ENCODE peak calls at places on chromosomes 1 and 21, in four cellular contexts. X is ovary, B is transverse colon, H is A549. A is an unnamed sample.

GRCh38 chr1:238223067-238223640 is 332.4 kb upstream of the ZP4 start:
- DNase-seq in X (no peak), B (no peak), H (no peak), A (no peak)

GRCh38 chr1:28171246-28171645 is 5.2 kb downstream of the PTAFR start:
- DNase-seq in X (no peak), B (no peak), H (no peak), A (no peak)

GRCh38 chr1:160432371-160432786 is 32.0 kb downstream of the VANGL2 start:
- DNase-seq in X (no peak), B (no peak), H (no peak), A (peak)

GRCh38 chr1:172720325-172720724 is 61.4 kb downstream of the FASLG start:
- DNase-seq in X (no peak), B (no peak), H (no peak), A (no peak)

GRCh38 chr1:225343618-225344017 is 84.2 kb downstream of the LBR start:
- DNase-seq in X (no peak), B (no peak), H (peak), A (no peak)

GRCh38 chr21:31658053-31658452 is 1.4 kb upstream of the SOD1 start:
- DNase-seq in X (peak), B (peak), H (no peak), A (no peak)

GRCh38 chr1:21237386-21238088 is 52.7 kb downstream of the ECE1 start:
- DNase-seq in X (no peak), B (no peak), H (no peak), A (no peak)

GRCh38 chr1:108961198-108961597 is 2.1 kb downstream of the CLCC1 start:
- DNase-seq in X (no peak), B (no peak), H (no peak), A (no peak)

GRCh38 chr1:109570414-109570813 is 22.0 kb downstream of the GNAI3 start:
- DNase-seq in X (no peak), B (no peak), H (no peak), A (no peak)

GRCh38 chr1:15406911-15407559 is 2.7 kb upstream of the EFHD2 start:
- DNase-seq in X (peak), B (no peak), H (no peak), A (no peak)

GRCh38 chr1:1187938-1188337 is 14.3 kb downstream of the TTLL10 start:
- DNase-seq in X (no peak), B (no peak), H (no peak), A (no peak)

DNA sequence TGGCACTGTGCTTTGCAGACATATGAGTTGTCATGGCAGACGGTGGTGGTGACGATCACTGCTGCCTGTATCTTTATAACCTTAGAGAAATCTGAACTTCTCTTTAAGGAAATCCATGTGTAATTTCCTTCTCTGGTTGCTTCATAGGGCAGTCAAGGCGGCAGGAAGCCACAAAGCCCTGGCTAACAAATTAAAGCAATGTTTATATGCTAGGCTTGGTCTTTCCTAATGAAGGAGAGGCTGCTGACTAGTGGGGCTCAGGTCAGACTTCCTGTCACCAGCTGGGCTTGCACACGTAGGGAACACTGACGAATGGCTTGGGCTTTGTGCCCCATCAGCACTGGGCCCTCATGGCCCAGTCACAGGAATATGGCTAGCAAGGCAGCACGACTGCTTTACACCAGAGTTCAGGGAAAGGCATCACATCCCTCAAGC is 30.2 kb upstream of the AHCTF1 start:
- DNase-seq in X (no peak), B (peak), H (no peak), A (no peak)
- TF ChIP-seq EP300 in X (no peak), B (no peak), H (no peak), A (no peak)

GRCh38 chr1:92708368-92708950 is 76.4 kb downstream of the EVI5 start:
- DNase-seq in X (no peak), B (no peak), H (no peak), A (no peak)
- TF ChIP-seq EP300 in X (no peak), B (no peak), H (no peak), A (no peak)

DNA sequence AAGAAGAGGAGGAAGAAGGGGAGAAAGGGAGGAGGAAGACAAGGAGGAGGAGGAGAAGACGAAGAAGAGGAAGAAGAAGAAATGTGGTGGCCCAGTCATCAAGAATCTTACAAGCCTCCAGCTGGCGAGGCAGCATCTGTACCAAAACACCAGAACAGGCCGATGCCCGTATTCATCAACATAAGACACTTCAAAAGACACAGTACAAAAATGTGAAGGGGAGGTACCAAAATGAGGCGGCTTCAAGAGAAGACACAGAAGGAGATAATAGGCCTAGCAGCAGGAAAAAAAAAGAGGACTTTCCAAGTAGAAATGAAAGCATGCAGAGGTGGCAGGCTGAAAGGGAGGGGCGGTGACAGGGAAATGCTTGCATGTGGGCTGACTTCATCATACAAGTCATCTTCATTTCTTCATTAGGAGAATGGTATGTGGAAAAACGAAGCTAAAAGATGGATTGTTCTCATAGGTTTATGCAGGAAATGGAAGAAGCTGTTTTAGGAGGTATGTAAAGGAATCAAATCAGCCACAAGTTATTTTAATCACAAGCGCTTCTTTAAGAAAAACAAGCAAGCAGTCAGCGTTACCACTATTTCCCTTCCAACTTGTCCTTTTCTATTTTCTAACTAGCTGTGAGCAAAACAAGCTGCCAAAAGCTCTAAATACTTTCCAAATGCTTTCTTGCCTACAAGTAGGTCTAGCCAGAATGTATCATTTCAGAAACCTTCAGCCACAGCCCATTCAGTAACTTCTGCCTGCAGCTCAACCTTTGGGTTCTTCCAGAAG is 192.3 kb downstream of the SLC45A1 start:
- DNase-seq in X (peak), B (peak), H (no peak), A (no peak)
- TF ChIP-seq EP300 in X (no peak), B (no peak), H (no peak), A (no peak)

GRCh38 chr21:38858429-38859205 is 52.9 kb downstream of the ETS2 start:
- DNase-seq in X (no peak), B (no peak), H (no peak), A (peak)

GRCh38 chr21:38853421-38853919 is 47.7 kb downstream of the ETS2 start:
- DNase-seq in X (no peak), B (no peak), H (peak), A (peak)

GRCh38 chr21:38861006-38861405 is 55.3 kb downstream of the ETS2 start:
- DNase-seq in X (no peak), B (no peak), H (no peak), A (peak)

GRCh38 chr21:38859852-38860251 is 54.1 kb downstream of the ETS2 start:
- DNase-seq in X (no peak), B (no peak), H (no peak), A (peak)

GRCh38 chr21:38857152-38857825 is 51.6 kb downstream of the ETS2 start:
- DNase-seq in X (no peak), B (no peak), H (no peak), A (peak)
- TF ChIP-seq EP300 in X (no peak), B (no peak), H (no peak), A (no peak)

DNA sequence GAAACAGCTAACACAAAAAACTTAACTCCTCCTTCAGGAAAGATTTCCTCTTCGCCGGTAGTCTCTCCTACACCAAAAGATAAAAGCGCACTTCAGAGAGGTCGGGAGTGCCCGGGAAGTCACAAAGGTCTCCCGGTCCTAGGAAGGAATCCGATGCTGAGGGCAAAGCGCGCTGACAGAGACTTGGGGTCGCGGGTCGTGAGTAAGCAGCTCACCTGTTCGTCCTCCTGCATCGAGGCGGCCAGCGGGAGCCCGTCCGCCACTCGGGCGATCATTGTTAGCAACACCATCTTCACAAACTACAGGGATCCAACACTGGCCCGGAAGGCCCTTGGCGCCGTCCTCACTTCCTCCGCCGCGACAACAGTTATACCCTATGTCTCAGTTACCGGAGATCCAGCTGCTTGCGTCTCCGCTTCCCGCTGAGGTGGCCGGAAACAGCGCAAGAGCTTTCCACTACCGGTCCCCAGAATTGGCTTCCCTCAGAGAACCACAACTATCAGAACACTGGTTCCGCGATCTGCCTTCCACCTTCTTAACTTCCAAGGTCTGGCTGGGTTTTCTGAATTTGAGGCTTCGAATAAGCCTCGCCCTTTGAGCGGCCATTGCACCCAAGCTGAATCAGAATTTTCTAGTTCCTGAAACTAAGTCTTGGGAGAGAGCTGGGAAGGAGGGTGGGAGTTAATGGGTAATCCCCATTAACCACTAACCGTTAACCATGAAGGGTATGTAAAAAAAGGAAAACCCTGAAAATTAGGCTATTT is at the start of gene SEC22B:
- DNase-seq in X (peak), B (peak), H (peak), A (peak)
- TF ChIP-seq EP300 in X (no peak), B (no peak), H (no peak), A (no peak)

GRCh38 chr1:227757781-227758180 is 22.5 kb downstream of the SNAP47 start:
- DNase-seq in X (no peak), B (no peak), H (no peak), A (no peak)
- TF ChIP-seq EP300 in X (no peak), B (no peak), H (no peak), A (no peak)

GRCh38 chr21:35108887-35109286 is 59.8 kb upstream of the RUNX1 start:
- DNase-seq in X (no peak), B (no peak), H (no peak), A (no peak)

GRCh38 chr21:35107520-35107919 is 58.4 kb upstream of the RUNX1 start:
- DNase-seq in X (no peak), B (no peak), H (no peak), A (no peak)

GRCh38 chr21:35102488-35103407 is 53.6 kb upstream of the RUNX1 start:
- DNase-seq in X (no peak), B (peak), H (no peak), A (no peak)

GRCh38 chr21:35111531-35111930 is 62.4 kb upstream of the RUNX1 start:
- DNase-seq in X (no peak), B (no peak), H (no peak), A (no peak)

GRCh38 chr21:35106246-35106835 is 57.2 kb upstream of the RUNX1 start:
- DNase-seq in X (no peak), B (no peak), H (no peak), A (no peak)
- TF ChIP-seq EP300 in X (no peak), B (no peak), H (no peak), A (no peak)

GRCh38 chr21:44880762-44881585 is 7.5 kb upstream of the PTTG1IP start:
- DNase-seq in X (no peak), B (no peak), H (no peak), A (no peak)

GRCh38 chr21:44876849-44877575 is 3.5 kb upstream of the PTTG1IP start:
- DNase-seq in X (no peak), B (no peak), H (no peak), A (no peak)

GRCh38 chr21:44875341-44875740 is 1.9 kb upstream of the PTTG1IP start:
- DNase-seq in X (no peak), B (no peak), H (peak), A (no peak)

GRCh38 chr21:44881586-44881939 is 8.1 kb upstream of the PTTG1IP start:
- DNase-seq in X (no peak), B (no peak), H (no peak), A (no peak)

DNA sequence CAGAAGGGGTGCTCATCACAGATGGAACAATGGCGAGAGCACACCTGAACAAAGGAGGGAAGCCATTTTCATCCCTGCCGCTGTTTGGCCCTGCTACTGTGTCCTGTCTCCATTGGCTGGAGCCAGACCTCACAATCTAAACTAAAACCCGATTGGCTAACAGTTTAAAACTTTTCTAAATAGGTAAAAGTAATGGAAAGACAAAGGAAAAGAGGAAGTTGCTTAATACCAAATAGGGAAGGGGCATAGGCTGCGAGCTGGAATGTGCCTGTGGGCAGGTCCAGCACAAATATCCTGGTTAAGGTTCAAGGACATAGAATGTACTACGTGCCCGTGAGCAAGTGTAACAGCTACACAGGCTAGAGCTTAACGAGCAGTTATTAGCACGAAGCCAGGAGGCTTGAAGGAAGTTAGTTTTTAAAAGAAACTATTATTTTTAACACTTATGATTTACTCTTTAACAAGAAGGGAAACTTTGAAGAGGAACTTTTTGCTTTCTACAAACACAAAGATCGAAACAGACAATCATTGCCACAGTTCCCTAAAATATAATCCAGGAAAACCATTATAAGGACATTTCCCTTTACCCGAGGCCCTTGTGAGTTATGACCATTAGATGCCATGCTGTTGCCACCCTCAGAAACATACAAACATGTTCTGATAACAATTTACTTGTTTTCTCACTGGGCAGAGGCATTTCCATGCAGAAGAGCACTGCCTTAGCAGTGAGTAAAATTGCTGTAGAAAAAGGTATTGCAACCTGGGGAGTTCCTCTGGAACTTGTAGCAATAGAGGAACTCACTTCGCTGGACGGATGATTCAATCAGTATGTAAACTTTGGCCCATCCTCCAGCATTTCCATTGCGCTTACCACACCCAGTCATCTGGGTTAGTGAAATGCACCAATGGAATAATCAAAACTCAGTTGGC is 4.8 kb upstream of the PTTG1IP start:
- DNase-seq in X (no peak), B (peak), H (peak), A (no peak)
- TF ChIP-seq EP300 in X (no peak), B (no peak), H (no peak), A (no peak)

DNA sequence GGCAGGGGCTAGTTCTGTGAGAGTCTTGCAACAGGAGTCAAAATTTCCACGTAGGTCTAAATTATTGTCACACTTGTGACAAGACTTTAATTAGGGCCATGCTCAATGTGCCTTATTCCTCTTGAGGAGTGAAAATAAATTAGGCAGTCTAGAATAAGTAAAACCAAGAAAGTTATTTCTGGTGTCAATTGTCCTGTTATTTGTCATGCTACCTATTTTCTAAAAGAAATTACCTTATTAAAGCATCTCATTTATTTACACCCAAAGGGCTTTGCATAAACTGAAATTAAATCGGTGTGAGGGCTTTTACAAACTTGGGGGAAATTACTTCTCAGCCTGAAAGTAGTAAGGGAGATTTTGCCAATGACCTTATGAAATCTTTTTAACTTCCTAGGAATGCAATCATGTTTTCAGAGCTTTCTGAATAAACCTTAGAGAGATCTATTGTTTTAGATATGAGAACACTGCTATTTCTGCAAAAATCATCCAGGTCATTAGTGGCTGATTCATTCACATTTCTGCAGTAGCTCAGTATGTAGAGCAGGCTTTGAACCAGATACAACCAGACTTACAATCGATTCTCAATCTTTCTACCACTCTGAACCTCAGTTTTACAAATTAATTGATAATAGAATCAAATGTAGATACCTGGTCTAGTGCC is 221.2 kb upstream of the SAMSN1 start:
- DNase-seq in X (no peak), B (no peak), H (no peak), A (no peak)
- TF ChIP-seq EP300 in X (no peak), B (no peak), H (no peak), A (no peak)